ENCODE peak calls at places on chromosomes 3 and 15, in four cellular contexts. R, O, I and V are unnamed samples.

GRCh38 chr15:95848126-95848525 is 482.4 kb upstream of the NR2F2 start:
- DNase-seq in R (no peak), O (no peak), I (no peak), V (no peak)

GRCh38 chr3:98761656-98762229 is 1.4 kb upstream of the ST3GAL6 start:
- DNase-seq in R (no peak), O (no peak), I (no peak), V (no peak)

GRCh38 chr3:25587094-25587493 is 77.6 kb downstream of the TOP2B start:
- DNase-seq in R (no peak), O (no peak), I (no peak), V (no peak)

GRCh38 chr3:190261015-190261414 is 61.2 kb downstream of the CLDN1 start:
- DNase-seq in R (no peak), O (no peak), I (no peak), V (no peak)

GRCh38 chr3:194987571-194988494 is 283.1 kb downstream of the XXYLT1 start:
- DNase-seq in R (no peak), O (no peak), I (no peak), V (no peak)

GRCh38 chr3:3633761-3634160 is 165.5 kb upstream of the LRRN1 start:
- DNase-seq in R (no peak), O (no peak), I (no peak), V (no peak)

GRCh38 chr3:171691485-171691884 is 118.8 kb downstream of the PLD1 start:
- DNase-seq in R (no peak), O (no peak), I (no peak), V (no peak)

GRCh38 chr3:70539908-70540307 is 227.5 kb upstream of the MDFIC2 start:
- DNase-seq in R (no peak), O (no peak), I (no peak), V (no peak)

GRCh38 chr3:49133226-49133951 is 539 bp upstream of the LAMB2 start:
- DNase-seq in R (peak), O (peak), I (peak), V (peak)

GRCh38 chr15:76987276-76987675 is 7.7 kb upstream of the PSTPIP1 start:
- DNase-seq in R (no peak), O (no peak), I (no peak), V (no peak)

GRCh38 chr3:113468536-113468935 is 27.2 kb upstream of the CFAP44 start:
- DNase-seq in R (no peak), O (no peak), I (no peak), V (no peak)

GRCh38 chr3:156675744-156676466 is 1.5 kb downstream of the TIPARP start:
- DNase-seq in R (no peak), O (peak), I (peak), V (peak)

GRCh38 chr3:163315786-163316185 is 1762.5 kb downstream of the SI start:
- DNase-seq in R (no peak), O (no peak), I (no peak), V (no peak)

GRCh38 chr15:62883938-62884479 is 158.5 kb upstream of the TPM1 start:
- DNase-seq in R (no peak), O (no peak), I (no peak), V (no peak)

GRCh38 chr3:11655188-11655928 is 11.6 kb upstream of the VGLL4 start:
- DNase-seq in R (no peak), O (no peak), I (peak), V (no peak)

GRCh38 chr15:28942046-28942445 is 56.3 kb downstream of the APBA2 start:
- DNase-seq in R (no peak), O (no peak), I (no peak), V (no peak)

GRCh38 chr15:30791239-30791638 is 112.5 kb upstream of the FAN1 start:
- DNase-seq in R (no peak), O (no peak), I (no peak), V (no peak)

GRCh38 chr3:143731776-143732175 is 116.5 kb downstream of the SLC9A9 start:
- DNase-seq in R (no peak), O (no peak), I (no peak), V (no peak)

GRCh38 chr3:43892535-43892934 is 201.8 kb downstream of the ABHD5 start:
- DNase-seq in R (no peak), O (no peak), I (no peak), V (no peak)

GRCh38 chr3:64445318-64446300 is 220.3 kb upstream of the PRICKLE2 start:
- DNase-seq in R (no peak), O (peak), I (peak), V (peak)

GRCh38 chr15:25863067-25863967 is at the start of gene ATP10A:
- DNase-seq in R (no peak), O (peak), I (no peak), V (peak)

GRCh38 chr3:184129012-184129411 is 6.1 kb upstream of the EIF2B5 start:
- DNase-seq in R (no peak), O (no peak), I (peak), V (no peak)

GRCh38 chr3:117407317-117407716 is 697.7 kb downstream of the TUSC7 start:
- DNase-seq in R (no peak), O (no peak), I (peak), V (no peak)

GRCh38 chr15:95972136-95972553 is 358.4 kb upstream of the NR2F2 start:
- DNase-seq in R (no peak), O (peak), I (no peak), V (no peak)

GRCh38 chr3:155024006-155024638 is 56.0 kb upstream of the MME start:
- DNase-seq in R (no peak), O (no peak), I (no peak), V (no peak)

DNA sequence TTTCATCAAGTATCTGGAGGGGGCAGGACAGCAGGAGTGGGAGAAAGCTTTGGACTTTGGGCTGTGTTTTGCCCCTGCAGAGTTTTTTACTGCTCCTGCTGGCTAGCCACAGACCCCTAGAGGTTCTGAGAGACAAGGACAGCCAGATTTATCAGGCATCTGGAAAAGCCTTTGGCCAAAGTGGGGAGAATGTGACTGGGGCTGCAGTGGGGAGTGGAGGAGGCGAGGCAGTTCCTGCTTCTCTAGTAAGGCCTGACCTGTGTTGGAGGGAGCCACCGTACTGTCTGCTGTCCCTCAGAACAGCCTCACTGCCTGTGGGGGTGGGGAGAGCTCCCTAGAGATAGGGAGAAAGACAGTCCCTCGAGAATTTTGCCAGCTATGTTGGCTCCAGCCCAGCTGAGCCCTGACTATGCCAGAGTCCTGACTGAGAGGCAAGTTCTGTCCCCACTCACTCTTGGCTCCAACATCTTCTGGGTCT is 2.2 kb downstream of the ALPK3 start:
- DNase-seq in R (peak), O (peak), I (no peak), V (no peak)
- TF ChIP-seq CTCF in R (peak), O (peak), I (peak), V (no peak)

GRCh38 chr15:51483985-51484384 is 138.6 kb downstream of the DMXL2 start:
- DNase-seq in R (no peak), O (no peak), I (no peak), V (no peak)
- TF ChIP-seq CTCF in R (no peak), O (no peak), I (no peak), V (no peak)

DNA sequence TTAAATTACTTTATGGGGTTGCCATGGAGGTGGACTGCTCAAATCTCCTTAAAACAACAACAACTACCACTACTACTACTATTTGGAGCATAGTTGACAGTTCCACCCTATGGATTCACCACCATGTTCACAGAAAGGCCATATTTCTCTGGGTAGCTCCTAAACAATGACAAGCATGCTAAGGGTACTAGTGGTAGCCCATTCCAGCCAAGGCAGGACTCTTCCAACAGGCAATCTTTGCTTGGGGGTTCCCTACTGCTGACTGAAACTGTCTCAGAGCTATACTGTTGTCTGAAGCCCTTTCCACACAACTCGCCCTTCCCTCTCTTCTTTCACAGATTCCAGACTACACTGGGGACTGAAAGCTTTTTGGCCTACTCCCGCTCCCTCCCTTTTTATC is 68.9 kb downstream of the CYP19A1 start:
- DNase-seq in R (no peak), O (no peak), I (no peak), V (no peak)
- TF ChIP-seq CTCF in R (no peak), O (no peak), I (no peak), V (no peak)

DNA sequence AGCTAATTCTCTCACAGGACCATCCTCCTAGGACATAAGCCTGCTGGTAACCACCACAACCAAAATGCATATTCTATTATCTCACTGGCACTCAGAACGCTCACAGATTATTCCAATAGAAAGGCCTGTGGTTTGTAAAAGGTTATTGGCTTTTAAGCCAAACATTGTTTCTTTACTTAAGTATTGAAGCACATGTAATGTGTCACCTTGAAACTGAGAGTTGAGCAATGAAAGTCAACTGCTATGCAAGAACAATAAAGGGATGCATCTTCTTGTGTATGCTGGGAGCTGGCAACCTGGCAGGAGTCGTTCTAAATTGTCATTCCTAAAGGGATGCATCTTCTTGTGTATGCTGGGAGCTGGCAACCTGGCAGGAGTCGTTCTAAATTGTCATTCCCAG is 298.6 kb upstream of the DNAJC19 start:
- DNase-seq in R (no peak), O (no peak), I (no peak), V (no peak)
- TF ChIP-seq CTCF in R (no peak), O (no peak), I (no peak), V (no peak)

GRCh38 chr3:94529821-94530220 is 467.0 kb downstream of the NSUN3 start:
- DNase-seq in R (no peak), O (no peak), I (no peak), V (no peak)

GRCh38 chr3:94524102-94524922 is 461.5 kb downstream of the NSUN3 start:
- DNase-seq in R (no peak), O (no peak), I (no peak), V (no peak)

GRCh38 chr3:94520364-94520763 is 457.5 kb downstream of the NSUN3 start:
- DNase-seq in R (no peak), O (no peak), I (no peak), V (no peak)

GRCh38 chr3:94522488-94522887 is 459.6 kb downstream of the NSUN3 start:
- DNase-seq in R (no peak), O (no peak), I (peak), V (no peak)

DNA sequence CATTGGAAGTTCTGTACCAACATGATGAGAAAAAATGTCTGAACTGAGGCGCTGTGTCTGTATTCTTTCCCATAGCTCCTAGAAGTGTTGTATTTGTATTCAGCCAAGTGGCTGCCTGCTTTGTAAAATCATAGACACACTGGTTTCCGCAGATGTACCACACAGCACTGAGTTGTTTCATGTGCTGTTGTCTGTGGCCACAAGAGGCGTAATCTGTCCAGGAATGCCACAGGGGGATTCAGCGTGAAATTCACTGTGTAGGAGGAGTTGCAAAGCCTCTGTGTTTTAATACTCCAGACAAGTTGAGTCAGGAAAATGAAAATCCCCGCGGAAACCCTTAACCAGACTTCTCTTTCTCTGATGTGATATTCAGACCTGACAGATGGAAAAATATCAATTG is 462.2 kb downstream of the NSUN3 start:
- DNase-seq in R (peak), O (no peak), I (no peak), V (no peak)
- TF ChIP-seq CTCF in R (peak), O (peak), I (no peak), V (no peak)

DNA sequence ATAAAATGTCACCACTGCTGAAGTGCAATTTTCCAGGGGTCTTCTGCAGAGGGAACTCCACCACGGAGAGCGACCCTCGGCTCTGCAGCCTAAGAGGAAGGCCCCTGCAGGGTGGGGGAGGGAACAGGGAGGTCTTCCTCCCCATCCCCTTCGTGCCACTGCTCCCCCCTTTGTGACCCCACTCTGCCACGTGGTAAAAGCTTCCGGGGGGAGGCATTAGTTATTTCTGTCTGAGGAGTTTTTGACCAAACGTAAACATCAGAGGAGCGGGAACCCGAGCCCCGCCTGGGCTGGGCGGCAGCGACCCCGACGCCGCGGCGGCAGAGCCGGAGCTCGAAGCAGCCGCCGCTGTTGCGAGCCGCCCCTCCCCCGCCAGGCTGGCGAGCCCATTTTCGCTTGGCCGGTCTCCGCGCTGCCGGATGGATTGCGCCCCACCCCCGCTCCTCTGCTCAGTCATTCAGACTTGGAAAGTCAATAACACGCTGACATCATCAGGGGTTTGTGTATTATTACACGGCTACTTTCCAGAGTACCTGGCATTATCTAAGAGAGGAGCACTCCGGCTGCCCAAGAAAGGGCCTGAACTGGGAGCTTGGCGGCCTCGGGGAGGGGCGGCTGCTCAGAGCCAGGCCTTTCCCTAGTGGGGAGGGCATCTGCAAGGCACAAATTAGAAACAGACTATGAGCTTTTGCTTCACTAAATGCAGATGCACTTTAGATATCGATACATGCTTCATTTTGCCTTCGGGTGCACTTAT is 162.5 kb upstream of the TBL1XR1 start:
- DNase-seq in R (peak), O (peak), I (peak), V (peak)
- TF ChIP-seq CTCF in R (no peak), O (no peak), I (no peak), V (no peak)